ENCODE peak calls at places on chromosomes 7 and 10, in seven cellular contexts. O is tibial artery, E is BJ, D is AG04450, J is PC-3, A is colonic mucosa, F is ascending aorta. L is an unnamed sample.

GRCh38 chr7:45987521-45988290 is 66.6 kb upstream of the IGFBP3 start:
- DNase-seq in O (no peak), E (no peak), D (no peak), J (no peak), A (no peak), F (no peak), L (no peak)

GRCh38 chr10:110209926-110210662 is 2.7 kb downstream of the MXI1 start:
- DNase-seq in O (no peak), E (no peak), D (no peak), J (peak), A (peak), F (peak), L (peak)

GRCh38 chr10:30238836-30239235 is 110.2 kb downstream of the MTPAP start:
- DNase-seq in O (no peak), E (no peak), D (no peak), J (no peak), A (no peak), F (no peak), L (no peak)

GRCh38 chr7:76063525-76063924 is 15.6 kb downstream of the MDH2 start:
- DNase-seq in O (no peak), E (no peak), D (no peak), J (no peak), A (peak), F (no peak), L (peak)

GRCh38 chr7:76224695-76225094 is 23.0 kb downstream of the SRRM3 start:
- DNase-seq in O (no peak), E (no peak), D (no peak), J (no peak), A (no peak), F (no peak), L (no peak)

GRCh38 chr10:627032-627992 is 62.2 kb downstream of the DIP2C start:
- DNase-seq in O (no peak), E (no peak), D (no peak), J (no peak), A (no peak), F (no peak), L (no peak)

GRCh38 chr7:92717982-92718716 is 118.2 kb downstream of the CDK6 start:
- DNase-seq in O (peak), E (no peak), D (no peak), J (peak), A (peak), F (peak), L (peak)

GRCh38 chr7:142445019-142445686 is 187.3 kb upstream of the PRSS58 start:
- DNase-seq in O (no peak), E (no peak), D (no peak), J (peak), A (no peak), F (no peak), L (no peak)

GRCh38 chr10:123885406-123886164 is 6.0 kb downstream of the CPXM2 start:
- DNase-seq in O (peak), E (no peak), D (no peak), J (no peak), A (no peak), F (peak), L (no peak)

DNA sequence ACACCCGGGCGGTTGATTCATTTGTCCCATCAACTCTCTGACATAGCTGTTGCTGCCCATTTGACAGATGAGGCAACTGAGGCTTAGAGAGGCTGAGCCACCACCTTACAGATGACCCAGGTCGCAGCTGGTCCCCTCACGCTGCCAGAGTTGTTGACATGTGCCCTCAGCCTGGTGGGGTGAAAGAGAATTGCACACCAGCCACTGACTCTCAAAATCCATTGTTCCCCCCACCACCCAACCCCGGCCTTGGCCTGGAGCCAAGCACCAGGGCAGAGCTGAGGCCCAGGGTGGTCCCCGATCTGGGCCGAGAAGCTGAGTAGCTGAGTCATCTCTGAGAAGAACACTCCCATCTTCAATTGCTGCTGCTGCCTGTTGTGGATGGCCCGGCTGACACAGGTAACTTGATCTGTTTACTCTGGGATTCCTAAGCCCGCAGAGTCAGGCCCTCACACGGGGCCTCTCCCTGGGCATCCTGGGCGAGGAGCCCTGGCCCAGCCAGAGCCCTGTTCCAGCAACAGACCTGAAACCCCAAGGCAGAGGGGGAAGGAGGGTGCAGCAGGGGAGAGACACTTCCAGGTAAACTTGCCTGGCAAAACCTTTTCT is 27.5 kb downstream of the PVRIG start:
- DNase-seq in O (no peak), E (no peak), D (peak), J (peak), A (no peak), F (no peak), L (no peak)
- TF ChIP-seq CTCF in O (no peak), E (no peak), D (no peak), J (no peak), A (no peak), F (no peak), L (no peak)

DNA sequence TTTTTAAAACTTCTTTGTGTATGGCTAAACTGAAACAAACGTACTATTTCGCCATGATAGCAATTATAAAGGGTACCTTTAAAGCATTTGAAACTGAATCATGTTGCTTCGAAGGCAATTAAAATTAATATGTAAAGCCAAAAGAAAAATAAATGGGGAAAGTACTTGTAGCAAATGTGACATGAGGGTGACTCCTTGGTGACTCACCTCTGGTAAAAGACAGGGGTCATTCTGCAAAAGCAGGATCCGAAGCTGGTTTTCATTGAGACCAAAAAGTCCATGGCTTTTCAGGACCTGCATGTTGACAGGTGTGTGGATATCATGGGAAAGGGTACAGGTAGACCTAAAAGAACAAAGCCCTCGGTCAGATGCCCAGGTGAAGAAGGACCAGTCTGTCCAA is 1.5 kb downstream of the ZC3HAV1L start:
- DNase-seq in O (no peak), E (no peak), D (no peak), J (peak), A (no peak), F (no peak), L (no peak)
- H3K4me3 ChIP-seq in O (peak), E (peak), D (peak), J (peak), A (peak), F (peak), L (no peak)

DNA sequence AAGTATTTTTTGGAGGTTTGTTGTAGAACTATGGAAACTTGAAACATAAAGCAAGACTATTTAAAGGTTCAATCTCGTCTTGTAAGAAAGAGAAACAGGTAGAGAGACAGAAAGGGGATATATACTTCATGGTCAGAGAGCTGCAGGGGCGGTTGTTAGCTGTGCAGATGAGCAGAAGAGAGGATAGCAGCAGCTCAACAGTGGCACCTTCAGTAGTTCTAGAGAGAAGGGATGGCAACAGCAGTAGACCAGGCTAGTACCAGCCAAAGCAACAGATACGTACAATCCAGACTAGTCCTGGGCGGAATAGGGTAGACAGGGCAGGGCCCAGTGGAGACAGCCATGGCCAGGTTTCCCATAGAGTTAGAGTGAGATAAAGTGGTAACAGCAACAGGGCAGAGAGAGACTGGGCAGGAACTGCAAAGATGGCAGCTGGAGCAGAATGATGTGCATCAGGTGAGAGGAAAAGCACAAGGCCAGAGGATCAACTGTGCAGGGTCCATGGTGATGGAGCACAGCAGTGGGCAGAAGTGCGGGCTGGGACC is 145.2 kb downstream of the FRMD4A start:
- DNase-seq in O (no peak), E (no peak), D (peak), J (peak), A (no peak), F (no peak), L (no peak)
- TF ChIP-seq CTCF in O (no peak), E (no peak), D (peak), J (no peak), A (no peak), F (no peak), L (no peak)

GRCh38 chr10:49353026-49353894 is 42.6 kb downstream of the DRGX start:
- DNase-seq in O (no peak), E (no peak), D (no peak), J (no peak), A (no peak), F (no peak), L (no peak)

GRCh38 chr10:49352323-49352722 is 43.6 kb downstream of the DRGX start:
- DNase-seq in O (no peak), E (no peak), D (no peak), J (no peak), A (no peak), F (no peak), L (no peak)

GRCh38 chr10:49350138-49350537 is 45.8 kb downstream of the DRGX start:
- DNase-seq in O (no peak), E (no peak), D (no peak), J (no peak), A (no peak), F (no peak), L (no peak)

GRCh38 chr10:49350856-49351532 is 44.9 kb downstream of the DRGX start:
- DNase-seq in O (no peak), E (no peak), D (no peak), J (no peak), A (no peak), F (no peak), L (no peak)

DNA sequence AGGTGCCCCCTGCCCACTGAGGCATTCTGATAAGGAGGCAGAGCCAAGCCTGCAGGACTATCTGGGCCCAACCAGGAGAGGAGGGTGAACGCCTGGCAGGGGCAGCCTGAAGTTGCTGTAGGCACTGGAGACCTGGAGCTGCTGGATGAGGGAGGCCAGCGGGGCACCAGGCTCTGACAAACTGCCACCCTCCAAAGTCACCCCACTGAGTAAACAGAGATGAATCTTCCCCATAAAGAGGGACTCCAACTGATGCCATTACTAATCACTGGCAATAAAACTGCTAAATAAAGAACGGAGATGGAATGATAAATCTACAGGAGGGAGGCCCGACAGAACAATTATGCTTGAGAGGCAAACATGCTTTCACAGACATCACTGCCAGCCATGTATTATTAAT is 44.2 kb downstream of the DRGX start:
- DNase-seq in O (no peak), E (no peak), D (no peak), J (peak), A (no peak), F (no peak), L (no peak)
- H3K4me3 ChIP-seq in O (no peak), E (no peak), D (no peak), J (no peak), A (no peak), F (no peak), L (no peak)

GRCh38 chr10:100826983-100827818 is 81.8 kb downstream of the PAX2 start:
- DNase-seq in O (no peak), E (no peak), D (no peak), J (no peak), A (peak), F (peak), L (peak)
- TF ChIP-seq CTCF in O (no peak), E (no peak), D (no peak), J (peak), A (no peak), F (peak), L (peak)

DNA sequence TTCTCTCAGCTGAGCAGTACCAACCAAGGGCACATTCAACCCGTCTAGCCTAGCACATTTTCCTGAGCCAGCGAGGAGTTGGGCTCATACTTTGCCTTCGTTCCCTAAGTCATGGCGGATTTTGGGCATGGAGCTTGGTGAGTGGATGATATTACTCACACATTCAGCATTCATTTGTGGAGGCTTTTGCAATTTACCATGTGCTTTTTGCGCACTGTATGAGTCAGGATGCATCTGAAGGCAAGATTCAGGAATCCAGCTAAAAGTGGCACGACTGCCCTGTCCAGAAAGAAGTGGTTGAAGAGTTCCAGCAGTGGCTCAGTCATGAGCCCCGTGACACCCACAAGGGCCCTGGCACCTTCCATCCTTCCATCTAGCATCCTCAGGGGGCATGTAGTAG is 24.2 kb upstream of the MGMT start:
- DNase-seq in O (no peak), E (no peak), D (no peak), J (no peak), A (no peak), F (no peak), L (no peak)
- H3K4me3 ChIP-seq in O (no peak), E (no peak), D (no peak), J (no peak), A (no peak), F (no peak), L (no peak)

DNA sequence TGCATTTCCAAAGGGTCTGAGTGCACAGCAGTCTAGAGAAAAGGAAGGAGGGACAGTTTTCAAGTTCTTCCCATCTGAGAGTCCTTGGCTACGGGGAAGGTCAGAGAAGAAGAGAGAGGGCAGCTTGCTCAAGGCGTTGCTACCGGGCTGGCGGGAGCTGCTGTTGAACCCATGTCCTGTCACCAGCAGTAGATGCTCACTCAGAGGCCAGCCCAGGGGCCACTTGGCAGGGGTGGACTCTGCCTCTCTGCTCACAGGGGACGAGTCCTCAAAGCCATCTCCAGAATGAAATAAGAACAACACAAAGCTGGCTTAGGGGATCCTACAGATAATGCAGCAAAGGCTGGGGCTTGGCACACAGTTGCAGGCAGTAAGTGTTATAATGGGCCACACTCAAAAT is 231.5 kb downstream of the TNS3 start:
- DNase-seq in O (no peak), E (no peak), D (no peak), J (no peak), A (no peak), F (no peak), L (no peak)
- TF ChIP-seq CTCF in O (no peak), E (no peak), D (no peak), J (no peak), A (no peak), F (no peak), L (no peak)

GRCh38 chr7:25850730-25851129 is 301.3 kb upstream of the NFE2L3 start:
- DNase-seq in O (no peak), E (no peak), D (no peak), J (no peak), A (no peak), F (no peak), L (no peak)

GRCh38 chr7:25852249-25852994 is 299.6 kb upstream of the NFE2L3 start:
- DNase-seq in O (peak), E (no peak), D (no peak), J (no peak), A (peak), F (no peak), L (no peak)

GRCh38 chr7:25847331-25848070 is 304.5 kb upstream of the NFE2L3 start:
- DNase-seq in O (no peak), E (no peak), D (no peak), J (peak), A (no peak), F (no peak), L (no peak)

GRCh38 chr7:25851332-25852248 is 300.4 kb upstream of the NFE2L3 start:
- DNase-seq in O (peak), E (no peak), D (peak), J (peak), A (peak), F (peak), L (peak)

GRCh38 chr7:25849361-25850184 is 302.4 kb upstream of the NFE2L3 start:
- DNase-seq in O (peak), E (peak), D (peak), J (peak), A (no peak), F (no peak), L (no peak)
- H3K4me3 ChIP-seq in O (no peak), E (no peak), D (peak), J (no peak), A (no peak), F (peak), L (no peak)